ENCODE peak calls at places on chromosomes 11 and 22, in five cellular contexts. T is neural progenitor cell; E is CD8-positive, alpha-beta memory T cell; H is left lung; Q is GM23248. M is an unnamed sample.

GRCh38 chr11:59154585-59154984 is 11.9 kb downstream of the FAM111A start:
- DNase-seq in H (no peak), E (no peak), T (no peak), Q (no peak), M (no peak)

GRCh38 chr11:117230981-117231636 is 764 bp downstream of the PCSK7 start:
- DNase-seq in H (no peak), Q (peak; percentile 44), T (no peak), E (no peak), M (no peak)

GRCh38 chr11:4025248-4025956 is 69.2 kb upstream of the RRM1 start:
- DNase-seq in E (no peak), Q (peak; percentile 61), H (no peak), T (no peak), M (no peak)

GRCh38 chr11:85965202-85965601 is 103.7 kb downstream of the PICALM start:
- DNase-seq in E (no peak), Q (peak; percentile 79), T (no peak), H (no peak), M (no peak)

GRCh38 chr22:20581503-20582170 is 74.2 kb downstream of the MED15 start:
- DNase-seq in Q (no peak), T (no peak), E (no peak), H (peak; percentile 61), M (peak; percentile 50)

GRCh38 chr11:57527056-57527631 is 3.4 kb downstream of the TIMM10 start:
- DNase-seq in T (peak; percentile 79), E (peak; percentile 67), Q (peak; percentile 66), H (no peak), M (peak; percentile 87)

GRCh38 chr11:113446938-113447337 is 28.3 kb downstream of the DRD2 start:
- DNase-seq in Q (no peak), E (no peak), H (no peak), T (no peak), M (no peak)

GRCh38 chr22:36385491-36386350 is 2.0 kb downstream of the MYH9 start:
- DNase-seq in Q (peak; percentile 81), H (peak; percentile 80), T (peak; percentile 67), E (peak; percentile 56), M (peak; percentile 81)

GRCh38 chr11:71991494-71991893 is 7.2 kb upstream of the IL18BP start:
- DNase-seq in H (no peak), E (no peak), Q (no peak), T (no peak), M (no peak)

GRCh38 chr11:61075891-61076290 is 26.4 kb upstream of the CD5 start:
- DNase-seq in Q (peak; percentile 70), E (no peak), T (peak; percentile 67), H (no peak), M (no peak)

GRCh38 chr11:72297828-72298227 is 53.9 kb upstream of the PHOX2A start:
- DNase-seq in Q (no peak), H (no peak), T (no peak), E (no peak), M (no peak)

GRCh38 chr22:29055192-29055830 is 6.3 kb downstream of the C22orf31 start:
- DNase-seq in T (peak; percentile 36), E (no peak), Q (no peak), H (no peak), M (no peak)

GRCh38 chr11:130462931-130463330 is 14.5 kb downstream of the ADAMTS15 start:
- DNase-seq in H (no peak), T (no peak), Q (no peak), E (no peak), M (no peak)

GRCh38 chr22:42907404-42908081 is 50.5 kb upstream of the ARFGAP3 start:
- DNase-seq in T (no peak), Q (peak; percentile 47), H (no peak), E (no peak), M (no peak)
- H3K4me1 ChIP-seq in T (peaks cover 21% of the 10 kb centered on the region), Q (peaks cover 13% of the 10 kb centered on the region), H (peaks cover 23% of the 10 kb centered on the region), E (no peaks in the 10 kb centered on the region), M (peaks cover 61% of the 10 kb centered on the region)

GRCh38 chr11:14065153-14065552 is 102.6 kb downstream of the SPON1 start:
- DNase-seq in T (no peak), Q (peak; percentile 47), H (no peak), E (no peak), M (no peak)

GRCh38 chr11:14067686-14068085 is 105.2 kb downstream of the SPON1 start:
- DNase-seq in T (no peak), H (no peak), E (no peak), Q (no peak), M (no peak)

GRCh38 chr11:14070866-14071265 is 108.3 kb downstream of the SPON1 start:
- DNase-seq in H (no peak), T (no peak), Q (peak; percentile 35), E (no peak), M (no peak)

GRCh38 chr11:14065692-14066091 is 103.2 kb downstream of the SPON1 start:
- DNase-seq in Q (no peak), T (no peak), E (no peak), H (no peak), M (no peak)
- H3K4me1 ChIP-seq in Q (no peaks in the 10 kb centered on the region), T (peaks cover 7% of the 10 kb centered on the region), E (no peaks in the 10 kb centered on the region), H (no peaks in the 10 kb centered on the region), M (no peaks in the 10 kb centered on the region)

GRCh38 chr11:1011320-1011698 is 25.2 kb downstream of the MUC6 start:
- DNase-seq in E (no peak), T (no peak), Q (no peak), H (no peak), M (no peak)

GRCh38 chr11:1012291-1012690 is 24.2 kb downstream of the MUC6 start:
- DNase-seq in E (no peak), H (no peak), Q (no peak), T (no peak), M (no peak)

GRCh38 chr11:1010006-1010405 is 26.5 kb downstream of the MUC6 start:
- DNase-seq in T (no peak), Q (no peak), H (no peak), E (no peak), M (no peak)

GRCh38 chr11:1009371-1009770 is 27.1 kb downstream of the MUC6 start:
- DNase-seq in H (no peak), Q (no peak), E (no peak), T (no peak), M (no peak)

DNA sequence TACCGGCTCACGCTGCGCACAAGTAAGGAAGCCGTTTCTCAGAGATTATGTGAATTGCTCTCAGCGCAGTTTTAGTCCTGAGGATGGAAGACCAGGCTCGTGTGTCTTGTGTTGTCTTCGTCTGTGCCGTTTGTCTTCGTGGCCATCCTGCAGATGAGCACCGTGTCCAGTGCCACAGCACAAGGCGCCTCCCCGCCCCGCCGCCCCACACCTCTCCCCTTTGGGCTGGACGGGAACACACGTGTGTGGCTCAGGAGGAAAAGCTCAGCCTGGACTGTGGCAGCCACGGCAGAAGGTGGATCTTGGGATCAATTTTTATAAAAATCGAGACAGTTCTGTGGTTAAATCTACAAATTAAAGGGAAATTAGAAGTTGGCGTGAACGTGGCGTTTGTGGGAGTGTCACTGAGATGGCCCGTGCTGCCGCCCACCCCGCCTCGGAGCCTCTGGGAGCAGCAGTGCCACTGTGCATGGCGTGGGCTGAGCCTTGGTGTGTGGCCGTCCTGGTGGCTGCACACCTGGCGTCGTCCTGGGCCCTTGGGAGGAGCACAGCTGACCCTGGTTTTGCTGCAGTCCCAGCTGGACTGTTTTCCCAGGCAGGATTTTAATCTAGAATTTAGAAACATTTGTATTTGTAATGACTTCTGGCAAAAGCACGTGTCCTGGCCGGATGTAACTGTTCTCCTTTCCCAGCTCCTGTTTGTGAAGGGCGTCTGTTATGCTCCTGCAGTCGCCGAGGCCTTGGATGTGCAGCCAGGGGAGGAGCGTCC is 25.8 kb downstream of the MUC6 start:
- DNase-seq in E (no peak), T (no peak), Q (no peak), H (no peak), M (no peak)
- H3K4me1 ChIP-seq in E (no peaks in the 10 kb centered on the region), T (no peaks in the 10 kb centered on the region), Q (no peaks in the 10 kb centered on the region), H (no peaks in the 10 kb centered on the region), M (peaks cover 35% of the 10 kb centered on the region)

DNA sequence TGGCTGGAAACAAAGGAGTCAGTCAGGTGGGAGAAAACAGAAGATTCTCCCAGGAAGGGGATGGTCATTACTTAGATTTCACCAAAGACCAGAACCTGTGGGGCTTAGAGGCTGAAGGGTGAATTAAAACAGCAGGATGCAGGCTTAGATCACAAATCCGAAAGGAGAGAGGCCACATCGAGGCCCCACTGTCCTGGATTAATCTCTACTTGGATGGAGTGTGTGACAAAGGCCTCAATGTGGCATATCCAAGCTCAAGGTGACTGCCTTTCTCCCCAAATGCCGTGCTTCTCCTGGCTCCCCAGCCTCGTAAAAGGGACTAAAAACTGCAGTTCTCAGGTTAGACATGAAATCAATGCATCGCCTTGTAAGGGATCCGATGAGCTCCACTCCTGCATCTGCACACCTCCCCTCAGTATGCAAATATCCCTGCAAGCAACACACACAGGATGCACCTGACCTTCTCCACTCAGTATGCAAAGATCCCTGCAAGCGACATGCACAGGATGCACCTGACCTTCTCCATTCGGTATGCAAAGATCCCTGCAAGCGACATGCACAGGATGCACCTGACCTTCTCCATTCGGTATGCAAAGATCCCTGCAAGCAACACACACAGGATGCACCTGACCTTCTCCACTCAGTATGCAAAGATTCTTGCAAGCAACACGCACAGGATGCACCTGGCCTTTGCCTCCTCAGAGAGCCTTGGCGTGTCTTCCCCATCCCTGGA is 447.4 kb downstream of the BRD1 start:
- DNase-seq in H (no peak), Q (no peak), T (no peak), E (no peak), M (peak; percentile 3)
- H3K4me1 ChIP-seq in H (no peaks in the 10 kb centered on the region), Q (no peaks in the 10 kb centered on the region), T (no peaks in the 10 kb centered on the region), E (no peaks in the 10 kb centered on the region), M (no peaks in the 10 kb centered on the region)

GRCh38 chr22:39244073-39244495 is 698 bp downstream of the PDGFB start:
- DNase-seq in H (no peak), T (peak; percentile 59), E (no peak), Q (peak; percentile 24), M (no peak)
- H3K4me1 ChIP-seq in H (peaks cover 10% of the 10 kb centered on the region), T (peaks cover 24% of the 10 kb centered on the region), E (peaks cover 41% of the 10 kb centered on the region), Q (peaks cover 12% of the 10 kb centered on the region), M (peaks cover 60% of the 10 kb centered on the region)

GRCh38 chr11:74171630-74172465 is 759 bp downstream of the PPME1 start:
- DNase-seq in H (no peak), E (no peak), Q (peak; percentile 38), T (no peak), M (no peak)

GRCh38 chr11:74168838-74169237 is 2.0 kb downstream of the C2CD3 start:
- DNase-seq in Q (no peak), H (no peak), E (no peak), T (no peak), M (no peak)

GRCh38 chr11:74170694-74171629 is at the start of the genes C2CD3 and PPME1:
- DNase-seq in T (peak; percentile 99), H (peak; percentile 98), E (peak; percentile 93), Q (peak; percentile 100), M (peak; percentile 99)

DNA sequence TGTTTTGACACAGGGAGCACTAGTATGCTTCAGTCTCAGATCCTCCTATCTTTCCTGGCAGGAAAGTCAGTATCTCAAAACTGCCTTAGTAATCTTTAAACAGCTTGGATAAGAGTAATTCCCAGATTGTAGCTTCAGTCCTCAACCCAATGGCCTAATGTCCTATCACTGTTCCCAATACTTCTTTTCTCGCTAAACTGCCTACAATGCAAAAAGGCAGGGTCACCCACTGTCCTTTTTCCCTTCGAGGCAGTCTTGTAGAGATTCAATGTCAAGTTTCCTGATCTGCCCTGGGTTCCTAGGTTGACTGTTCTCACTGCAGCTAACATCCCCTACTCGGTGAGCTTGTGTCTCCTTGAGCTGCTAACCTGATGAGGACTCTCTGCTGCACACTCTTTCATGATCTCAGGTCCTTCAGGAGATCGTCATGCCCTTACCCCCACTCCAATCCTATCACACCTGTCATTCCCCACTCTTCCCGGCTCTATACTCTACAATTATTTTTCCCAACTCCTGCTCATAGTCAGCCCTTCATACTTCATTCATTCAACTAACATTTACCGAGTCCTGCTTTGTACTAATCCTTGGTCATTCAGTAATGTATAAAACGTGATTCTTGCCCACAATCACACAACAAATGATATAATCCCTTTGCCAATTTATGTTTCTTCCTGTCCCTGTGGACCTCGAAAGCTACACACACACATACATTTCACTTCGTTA is 905 bp downstream of the C2CD3 start:
- DNase-seq in Q (peak; percentile 12), E (no peak), T (no peak), H (no peak), M (no peak)
- H3K4me1 ChIP-seq in Q (peaks cover 37% of the 10 kb centered on the region), E (peaks cover 33% of the 10 kb centered on the region), T (peaks cover 21% of the 10 kb centered on the region), H (peaks cover 18% of the 10 kb centered on the region), M (peaks cover 67% of the 10 kb centered on the region)

GRCh38 chr22:37897805-37898204 is 8.3 kb upstream of the MICALL1 start:
- DNase-seq in T (no peak), H (no peak), Q (no peak), E (no peak), M (no peak)
- H3K4me1 ChIP-seq in T (peaks cover 38% of the 10 kb centered on the region), H (peaks cover 13% of the 10 kb centered on the region), Q (no peaks in the 10 kb centered on the region), E (peaks cover 23% of the 10 kb centered on the region), M (peaks cover 19% of the 10 kb centered on the region)

M was measured in spleen.